ENCODE peak calls at places on chromosomes 11 and 22, in seven cellular contexts. Q is A549; D is IMR-90; R is kidney; Y is CD4-positive, CD25-positive, alpha-beta regulatory T cell; M is K562; I is AG04450. B is an unnamed sample.

GRCh38 chr11:108647701-108648527 is 17.0 kb upstream of the DDX10 start:
- DNase-seq in Q (peak), D (peak), R (no peak), Y (peak), M (peak), I (peak), B (no peak)

GRCh38 chr22:31623634-31624312 is 38.2 kb downstream of the PISD start:
- DNase-seq in Q (no peak), D (no peak), R (no peak), Y (no peak), M (no peak), I (no peak), B (no peak)

GRCh38 chr11:128777369-128778011 is 83.6 kb downstream of the FLI1 start:
- DNase-seq in Q (no peak), D (no peak), R (no peak), Y (no peak), M (no peak), I (no peak), B (no peak)

GRCh38 chr11:73359341-73359740 is 16.9 kb upstream of the RELT start:
- DNase-seq in Q (no peak), D (peak), R (peak), Y (no peak), M (no peak), I (no peak), B (no peak)

GRCh38 chr11:32100495-32100894 is 9.6 kb downstream of the RCN1 start:
- DNase-seq in Q (no peak), D (peak), R (no peak), Y (no peak), M (no peak), I (no peak), B (no peak)

GRCh38 chr22:38788417-38788816 is 5.5 kb downstream of the DNAL4 start:
- DNase-seq in Q (peak), D (peak), R (peak), Y (no peak), M (no peak), I (peak), B (no peak)

GRCh38 chr11:20156280-20156875 is 3.9 kb downstream of the DBX1 start:
- DNase-seq in Q (no peak), D (no peak), R (no peak), Y (peak), M (peak), I (no peak), B (no peak)

GRCh38 chr22:34866501-34867171 is 199.3 kb upstream of the ISX start:
- DNase-seq in Q (no peak), D (no peak), R (no peak), Y (no peak), M (no peak), I (no peak), B (no peak)

GRCh38 chr22:39351689-39352214 is 2.0 kb downstream of the SYNGR1 start:
- DNase-seq in Q (no peak), D (peak), R (no peak), Y (no peak), M (no peak), I (no peak), B (no peak)

GRCh38 chr11:121577106-121577505 is 124.3 kb upstream of the SORL1-AS1 start:
- DNase-seq in Q (no peak), D (no peak), R (no peak), Y (no peak), M (no peak), I (no peak), B (no peak)

GRCh38 chr11:19595499-19595839 is 117.2 kb upstream of the NAV2 start:
- DNase-seq in Q (no peak), D (no peak), R (no peak), Y (no peak), M (no peak), I (no peak), B (no peak)

GRCh38 chr22:32733196-32733595 is 68.3 kb upstream of the TIMP3 start:
- DNase-seq in Q (no peak), D (no peak), R (no peak), Y (no peak), M (no peak), I (no peak), B (no peak)

GRCh38 chr11:17775035-17775348 is 40.4 kb downstream of the KCNC1 start:
- DNase-seq in Q (no peak), D (no peak), R (no peak), Y (no peak), M (no peak), I (no peak), B (no peak)

GRCh38 chr11:76205252-76206076 is 838 bp downstream of the WNT11 start:
- DNase-seq in Q (no peak), D (no peak), R (peak), Y (no peak), M (no peak), I (no peak), B (no peak)

GRCh38 chr22:46596032-46596441 is 24.1 kb upstream of the GRAMD4 start:
- DNase-seq in Q (no peak), D (no peak), R (peak), Y (no peak), M (no peak), I (no peak), B (no peak)

GRCh38 chr11:67364169-67364568 is 9.2 kb downstream of the CLCF1 start:
- DNase-seq in Q (no peak), D (no peak), R (no peak), Y (no peak), M (no peak), I (no peak), B (no peak)

GRCh38 chr22:25216230-25216629 is 3.2 kb upstream of the CRYBB2 start:
- DNase-seq in Q (no peak), D (no peak), R (no peak), Y (no peak), M (no peak), I (no peak), B (no peak)

GRCh38 chr11:122342089-122342749 is 226.2 kb upstream of the BLID start:
- DNase-seq in Q (peak), D (peak), R (no peak), Y (no peak), M (no peak), I (no peak), B (peak)

GRCh38 chr11:66302656-66303055 is 11.0 kb downstream of the TMEM151A start:
- DNase-seq in Q (no peak), D (no peak), R (no peak), Y (no peak), M (no peak), I (no peak), B (no peak)
- H3K27ac ChIP-seq in Q (no peak), D (no peak), R (no peak), Y (no peak), M (no peak), I (no peak), B (no peak)

GRCh38 chr11:102318469-102318868 is 1.2 kb downstream of the BIRC3 start:
- DNase-seq in Q (peak), D (peak), R (no peak), Y (peak), M (no peak), I (no peak), B (no peak)
- H3K4me3 ChIP-seq in Q (peak), D (no peak), R (peak), Y (peak), M (no peak), I (no peak), B (no peak)

DNA sequence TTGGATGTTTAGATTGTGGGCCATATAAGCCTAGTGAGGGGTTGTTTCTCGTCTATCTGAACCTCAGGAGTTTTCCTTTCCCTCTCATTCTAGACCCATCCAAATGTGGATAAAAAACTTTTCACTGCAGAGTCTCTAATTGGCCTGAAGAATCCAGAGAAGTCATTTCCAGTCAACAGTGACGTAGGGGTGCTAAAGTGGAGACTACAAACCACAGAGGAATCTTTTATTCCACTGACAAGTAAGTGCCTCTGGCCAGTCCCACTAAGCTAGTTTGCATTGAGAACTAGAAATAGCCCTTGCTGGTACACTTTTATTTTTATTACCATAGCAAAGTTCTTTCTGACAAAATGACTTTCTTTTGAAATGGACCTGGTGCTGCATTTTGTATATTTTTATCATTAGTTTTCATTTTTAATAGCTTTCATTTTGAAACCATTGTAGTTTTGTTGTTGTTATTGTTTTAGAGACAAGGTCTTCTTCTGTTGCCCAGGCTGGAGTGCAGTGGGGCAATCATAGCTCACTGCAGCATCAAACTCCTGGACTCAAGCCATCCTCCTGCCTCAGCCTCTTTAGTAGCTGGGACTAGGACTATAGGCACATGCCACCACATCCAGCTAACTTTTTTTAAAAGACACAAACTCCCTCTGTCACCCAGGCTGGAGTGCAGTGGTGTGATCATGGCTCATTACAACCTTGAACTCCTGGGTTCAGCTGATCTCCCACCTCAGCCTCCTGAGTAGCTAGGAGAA is 14.6 kb upstream of the PHLDB1 start:
- DNase-seq in Q (no peak), D (no peak), R (no peak), Y (no peak), M (no peak), I (no peak), B (no peak)
- H3K27ac ChIP-seq in Q (no peak), D (no peak), R (no peak), Y (no peak), M (no peak), I (no peak), B (no peak)

DNA sequence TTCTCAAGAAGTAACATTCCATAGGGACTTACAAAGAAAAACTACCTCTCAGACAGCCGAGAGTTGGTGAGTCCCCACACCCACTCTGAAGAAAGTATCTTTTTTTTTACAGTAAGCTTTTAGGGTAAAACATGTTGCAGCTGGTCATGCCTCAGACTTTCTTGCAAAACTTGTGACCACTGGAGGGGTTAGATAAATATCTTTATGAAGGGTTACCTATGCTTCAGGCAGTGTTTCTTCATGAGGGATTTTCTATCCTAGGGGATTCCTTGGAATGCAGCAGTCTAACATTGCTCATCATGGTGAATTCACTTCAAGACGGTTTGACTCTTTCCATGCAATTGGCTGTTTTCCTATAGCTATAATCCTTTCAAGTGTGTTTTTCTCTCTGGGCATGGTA is 20.8 kb upstream of the SNX19 start:
- DNase-seq in Q (no peak), D (no peak), R (no peak), Y (no peak), M (no peak), I (no peak), B (no peak)
- H3K4me3 ChIP-seq in Q (no peak), D (no peak), R (no peak), Y (no peak), M (no peak), I (no peak), B (no peak)

DNA sequence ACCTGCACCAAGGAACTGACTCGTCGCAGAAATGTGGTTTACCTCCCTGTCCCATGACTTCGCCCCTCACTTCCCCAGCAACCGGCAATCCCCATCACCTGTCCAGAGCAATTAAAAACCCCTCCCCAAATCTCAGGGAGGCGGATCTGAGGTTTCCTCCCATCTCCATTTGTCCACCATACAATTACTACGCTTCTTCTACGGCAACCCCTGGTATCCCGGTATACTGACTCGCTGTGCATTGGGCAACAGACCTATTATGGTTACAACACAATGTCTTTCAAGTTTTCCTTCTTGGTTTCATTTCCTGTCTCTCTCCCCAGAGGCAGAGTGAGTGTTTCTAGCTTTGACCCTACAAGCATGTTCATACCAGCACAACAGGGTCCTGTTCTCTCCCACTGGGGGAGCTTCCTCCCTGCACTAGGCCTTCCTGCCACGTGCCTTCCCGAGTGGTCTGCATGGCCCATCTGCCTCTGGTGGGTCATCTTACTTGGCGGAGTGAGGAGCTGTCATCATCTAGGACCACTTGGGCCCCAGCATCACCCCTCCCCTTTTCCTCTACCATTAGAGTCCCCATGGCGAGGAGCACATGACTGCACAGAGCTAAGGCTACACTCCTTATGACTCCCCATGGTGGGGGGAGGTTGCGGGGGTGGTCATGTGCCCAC is 30.3 kb upstream of the NAP1L4 start:
- DNase-seq in Q (no peak), D (peak), R (peak), Y (no peak), M (no peak), I (peak), B (no peak)
- H3K27ac ChIP-seq in Q (no peak), D (peak), R (no peak), Y (no peak), M (no peak), I (peak), B (peak)

GRCh38 chr11:113468666-113469345 is 6.4 kb downstream of the DRD2 start:
- DNase-seq in Q (no peak), D (no peak), R (no peak), Y (no peak), M (no peak), I (no peak), B (no peak)
- H3K4me3 ChIP-seq in Q (no peak), D (no peak), R (no peak), Y (no peak), M (no peak), I (no peak), B (no peak)

GRCh38 chr11:117669616-117670015 is 127.4 kb downstream of the DSCAML1 start:
- DNase-seq in Q (no peak), D (no peak), R (no peak), Y (no peak), M (no peak), I (no peak), B (no peak)
- H3K27ac ChIP-seq in Q (no peak), D (no peak), R (no peak), Y (no peak), M (no peak), I (no peak), B (no peak)